ENCODE peak calls at places on chromosomes 11 and 22, in ten cellular contexts. One of them, this sample, is unnamed.

GRCh38 chr22:45226681-45227186 is 14.0 kb downstream of the KIAA0930 start:
- DNase-seq in DMS53: no peak
- DNase-seq in activated T-helper 1 cell treated with anti-CD3 and anti-CD28 coated beads, Interleukin-12 subunit alpha, Interleukin-12 subunit beta, Interleukin-2, Interleukin-4 antibody, amounts not matched to agents 30 ng/mL and 10 ng/mL and 1 ng/mL, durations not matched to agents 14 hours and 24 hours and 36 hours: no peak
- DNase-seq in activated CD4-positive, alpha-beta T cell treated with anti-CD3 and anti-CD28 coated beads, Interleukin-2, amount 50 U/mL, for 24 hours: no peak
- DNase-seq in HFFc6: no peak
- DNase-seq in NCI-H345: peak
- DNase-seq in astrocyte of the spinal cord: no peak
- DNase-seq in dorsolateral prefrontal cortex: peak
- DNase-seq in stimulated activated CD8-positive, alpha-beta memory T cell treated with anti-CD3 and anti-CD28 coated beads, Interleukin-15, amount 100 ng/mL, for 48 hours: no peak
- DNase-seq in esophagus squamous epithelium: no peak
- DNase-seq in this sample: no peak

GRCh38 chr11:75606099-75606498 is 44.0 kb downstream of the SERPINH1 start:
- DNase-seq in DMS53: no peak
- DNase-seq in activated T-helper 1 cell treated with anti-CD3 and anti-CD28 coated beads, Interleukin-12 subunit alpha, Interleukin-12 subunit beta, Interleukin-2, Interleukin-4 antibody, amounts not matched to agents 30 ng/mL and 10 ng/mL and 1 ng/mL, durations not matched to agents 14 hours and 24 hours and 36 hours: no peak
- DNase-seq in activated CD4-positive, alpha-beta T cell treated with anti-CD3 and anti-CD28 coated beads, Interleukin-2, amount 50 U/mL, for 24 hours: no peak
- DNase-seq in HFFc6: no peak
- DNase-seq in NCI-H345: no peak
- DNase-seq in astrocyte of the spinal cord: no peak
- DNase-seq in dorsolateral prefrontal cortex: no peak
- DNase-seq in stimulated activated CD8-positive, alpha-beta memory T cell treated with anti-CD3 and anti-CD28 coated beads, Interleukin-15, amount 100 ng/mL, for 48 hours: no peak
- DNase-seq in esophagus squamous epithelium: no peak
- DNase-seq in this sample: no peak

GRCh38 chr22:38709306-38709705 is 3.6 kb downstream of the GTPBP1 start:
- DNase-seq in DMS53: no peak
- DNase-seq in activated T-helper 1 cell treated with anti-CD3 and anti-CD28 coated beads, Interleukin-12 subunit alpha, Interleukin-12 subunit beta, Interleukin-2, Interleukin-4 antibody, amounts not matched to agents 30 ng/mL and 10 ng/mL and 1 ng/mL, durations not matched to agents 14 hours and 24 hours and 36 hours: no peak
- DNase-seq in activated CD4-positive, alpha-beta T cell treated with anti-CD3 and anti-CD28 coated beads, Interleukin-2, amount 50 U/mL, for 24 hours: no peak
- DNase-seq in HFFc6: no peak
- DNase-seq in NCI-H345: no peak
- DNase-seq in astrocyte of the spinal cord: no peak
- DNase-seq in dorsolateral prefrontal cortex: no peak
- DNase-seq in stimulated activated CD8-positive, alpha-beta memory T cell treated with anti-CD3 and anti-CD28 coated beads, Interleukin-15, amount 100 ng/mL, for 48 hours: no peak
- DNase-seq in esophagus squamous epithelium: no peak
- DNase-seq in this sample: no peak

GRCh38 chr22:22673628-22674027 is 29.2 kb downstream of the GGTLC2 start:
- DNase-seq in DMS53: no peak
- DNase-seq in activated T-helper 1 cell treated with anti-CD3 and anti-CD28 coated beads, Interleukin-12 subunit alpha, Interleukin-12 subunit beta, Interleukin-2, Interleukin-4 antibody, amounts not matched to agents 30 ng/mL and 10 ng/mL and 1 ng/mL, durations not matched to agents 14 hours and 24 hours and 36 hours: no peak
- DNase-seq in activated CD4-positive, alpha-beta T cell treated with anti-CD3 and anti-CD28 coated beads, Interleukin-2, amount 50 U/mL, for 24 hours: no peak
- DNase-seq in HFFc6: no peak
- DNase-seq in NCI-H345: no peak
- DNase-seq in astrocyte of the spinal cord: no peak
- DNase-seq in dorsolateral prefrontal cortex: no peak
- DNase-seq in stimulated activated CD8-positive, alpha-beta memory T cell treated with anti-CD3 and anti-CD28 coated beads, Interleukin-15, amount 100 ng/mL, for 48 hours: no peak
- DNase-seq in esophagus squamous epithelium: no peak
- DNase-seq in this sample: no peak

GRCh38 chr11:125338435-125338834 is 157.6 kb downstream of the FEZ1 start:
- DNase-seq in DMS53: no peak
- DNase-seq in activated T-helper 1 cell treated with anti-CD3 and anti-CD28 coated beads, Interleukin-12 subunit alpha, Interleukin-12 subunit beta, Interleukin-2, Interleukin-4 antibody, amounts not matched to agents 30 ng/mL and 10 ng/mL and 1 ng/mL, durations not matched to agents 14 hours and 24 hours and 36 hours: no peak
- DNase-seq in activated CD4-positive, alpha-beta T cell treated with anti-CD3 and anti-CD28 coated beads, Interleukin-2, amount 50 U/mL, for 24 hours: no peak
- DNase-seq in HFFc6: no peak
- DNase-seq in NCI-H345: no peak
- DNase-seq in astrocyte of the spinal cord: no peak
- DNase-seq in dorsolateral prefrontal cortex: peak
- DNase-seq in stimulated activated CD8-positive, alpha-beta memory T cell treated with anti-CD3 and anti-CD28 coated beads, Interleukin-15, amount 100 ng/mL, for 48 hours: no peak
- DNase-seq in esophagus squamous epithelium: no peak
- DNase-seq in this sample: no peak

GRCh38 chr22:44399906-44400762 is 87.4 kb upstream of the SHISAL1 start:
- DNase-seq in DMS53: no peak
- DNase-seq in activated T-helper 1 cell treated with anti-CD3 and anti-CD28 coated beads, Interleukin-12 subunit alpha, Interleukin-12 subunit beta, Interleukin-2, Interleukin-4 antibody, amounts not matched to agents 30 ng/mL and 10 ng/mL and 1 ng/mL, durations not matched to agents 14 hours and 24 hours and 36 hours: no peak
- DNase-seq in activated CD4-positive, alpha-beta T cell treated with anti-CD3 and anti-CD28 coated beads, Interleukin-2, amount 50 U/mL, for 24 hours: no peak
- DNase-seq in HFFc6: no peak
- DNase-seq in NCI-H345: no peak
- DNase-seq in astrocyte of the spinal cord: no peak
- DNase-seq in dorsolateral prefrontal cortex: peak
- DNase-seq in stimulated activated CD8-positive, alpha-beta memory T cell treated with anti-CD3 and anti-CD28 coated beads, Interleukin-15, amount 100 ng/mL, for 48 hours: no peak
- DNase-seq in esophagus squamous epithelium: no peak
- DNase-seq in this sample: no peak

GRCh38 chr11:92380882-92381281 is 156.3 kb downstream of the FAT3 start:
- DNase-seq in DMS53: no peak
- DNase-seq in activated T-helper 1 cell treated with anti-CD3 and anti-CD28 coated beads, Interleukin-12 subunit alpha, Interleukin-12 subunit beta, Interleukin-2, Interleukin-4 antibody, amounts not matched to agents 30 ng/mL and 10 ng/mL and 1 ng/mL, durations not matched to agents 14 hours and 24 hours and 36 hours: no peak
- DNase-seq in activated CD4-positive, alpha-beta T cell treated with anti-CD3 and anti-CD28 coated beads, Interleukin-2, amount 50 U/mL, for 24 hours: no peak
- DNase-seq in HFFc6: peak
- DNase-seq in NCI-H345: no peak
- DNase-seq in astrocyte of the spinal cord: peak
- DNase-seq in dorsolateral prefrontal cortex: no peak
- DNase-seq in stimulated activated CD8-positive, alpha-beta memory T cell treated with anti-CD3 and anti-CD28 coated beads, Interleukin-15, amount 100 ng/mL, for 48 hours: no peak
- DNase-seq in esophagus squamous epithelium: no peak
- DNase-seq in this sample: no peak

GRCh38 chr22:23514317-23515038 is 65.6 kb downstream of the IGLL1 start:
- DNase-seq in DMS53: no peak
- DNase-seq in activated T-helper 1 cell treated with anti-CD3 and anti-CD28 coated beads, Interleukin-12 subunit alpha, Interleukin-12 subunit beta, Interleukin-2, Interleukin-4 antibody, amounts not matched to agents 30 ng/mL and 10 ng/mL and 1 ng/mL, durations not matched to agents 14 hours and 24 hours and 36 hours: no peak
- DNase-seq in activated CD4-positive, alpha-beta T cell treated with anti-CD3 and anti-CD28 coated beads, Interleukin-2, amount 50 U/mL, for 24 hours: no peak
- DNase-seq in HFFc6: no peak
- DNase-seq in NCI-H345: no peak
- DNase-seq in astrocyte of the spinal cord: no peak
- DNase-seq in dorsolateral prefrontal cortex: no peak
- DNase-seq in stimulated activated CD8-positive, alpha-beta memory T cell treated with anti-CD3 and anti-CD28 coated beads, Interleukin-15, amount 100 ng/mL, for 48 hours: no peak
- DNase-seq in esophagus squamous epithelium: no peak
- DNase-seq in this sample: no peak

GRCh38 chr11:78641541-78641940 is 66.9 kb upstream of the NARS2 start:
- DNase-seq in DMS53: no peak
- DNase-seq in activated T-helper 1 cell treated with anti-CD3 and anti-CD28 coated beads, Interleukin-12 subunit alpha, Interleukin-12 subunit beta, Interleukin-2, Interleukin-4 antibody, amounts not matched to agents 30 ng/mL and 10 ng/mL and 1 ng/mL, durations not matched to agents 14 hours and 24 hours and 36 hours: no peak
- DNase-seq in activated CD4-positive, alpha-beta T cell treated with anti-CD3 and anti-CD28 coated beads, Interleukin-2, amount 50 U/mL, for 24 hours: no peak
- DNase-seq in HFFc6: no peak
- DNase-seq in NCI-H345: no peak
- DNase-seq in astrocyte of the spinal cord: no peak
- DNase-seq in dorsolateral prefrontal cortex: no peak
- DNase-seq in stimulated activated CD8-positive, alpha-beta memory T cell treated with anti-CD3 and anti-CD28 coated beads, Interleukin-15, amount 100 ng/mL, for 48 hours: no peak
- DNase-seq in esophagus squamous epithelium: no peak
- DNase-seq in this sample: no peak

GRCh38 chr11:104609766-104610165 is 288.5 kb downstream of the CASP12 start:
- DNase-seq in DMS53: no peak
- DNase-seq in activated T-helper 1 cell treated with anti-CD3 and anti-CD28 coated beads, Interleukin-12 subunit alpha, Interleukin-12 subunit beta, Interleukin-2, Interleukin-4 antibody, amounts not matched to agents 30 ng/mL and 10 ng/mL and 1 ng/mL, durations not matched to agents 14 hours and 24 hours and 36 hours: no peak
- DNase-seq in activated CD4-positive, alpha-beta T cell treated with anti-CD3 and anti-CD28 coated beads, Interleukin-2, amount 50 U/mL, for 24 hours: no peak
- DNase-seq in HFFc6: no peak
- DNase-seq in NCI-H345: no peak
- DNase-seq in astrocyte of the spinal cord: no peak
- DNase-seq in dorsolateral prefrontal cortex: no peak
- DNase-seq in stimulated activated CD8-positive, alpha-beta memory T cell treated with anti-CD3 and anti-CD28 coated beads, Interleukin-15, amount 100 ng/mL, for 48 hours: no peak
- DNase-seq in esophagus squamous epithelium: no peak
- DNase-seq in this sample: no peak

GRCh38 chr11:103109818-103110388 is 677 bp downstream of the DYNC2H1 start:
- DNase-seq in DMS53: peak
- DNase-seq in activated T-helper 1 cell treated with anti-CD3 and anti-CD28 coated beads, Interleukin-12 subunit alpha, Interleukin-12 subunit beta, Interleukin-2, Interleukin-4 antibody, amounts not matched to agents 30 ng/mL and 10 ng/mL and 1 ng/mL, durations not matched to agents 14 hours and 24 hours and 36 hours: no peak
- DNase-seq in activated CD4-positive, alpha-beta T cell treated with anti-CD3 and anti-CD28 coated beads, Interleukin-2, amount 50 U/mL, for 24 hours: no peak
- DNase-seq in HFFc6: no peak
- DNase-seq in NCI-H345: no peak
- DNase-seq in astrocyte of the spinal cord: peak
- DNase-seq in dorsolateral prefrontal cortex: no peak
- DNase-seq in stimulated activated CD8-positive, alpha-beta memory T cell treated with anti-CD3 and anti-CD28 coated beads, Interleukin-15, amount 100 ng/mL, for 48 hours: no peak
- DNase-seq in esophagus squamous epithelium: no peak
- DNase-seq in this sample: no peak

GRCh38 chr22:30969532-30970355 is 679 bp downstream of the TUG1 start:
- DNase-seq in DMS53: peak
- DNase-seq in activated T-helper 1 cell treated with anti-CD3 and anti-CD28 coated beads, Interleukin-12 subunit alpha, Interleukin-12 subunit beta, Interleukin-2, Interleukin-4 antibody, amounts not matched to agents 30 ng/mL and 10 ng/mL and 1 ng/mL, durations not matched to agents 14 hours and 24 hours and 36 hours: peak
- DNase-seq in activated CD4-positive, alpha-beta T cell treated with anti-CD3 and anti-CD28 coated beads, Interleukin-2, amount 50 U/mL, for 24 hours: no peak
- DNase-seq in HFFc6: peak
- DNase-seq in NCI-H345: peak
- DNase-seq in astrocyte of the spinal cord: peak
- DNase-seq in dorsolateral prefrontal cortex: no peak
- DNase-seq in stimulated activated CD8-positive, alpha-beta memory T cell treated with anti-CD3 and anti-CD28 coated beads, Interleukin-15, amount 100 ng/mL, for 48 hours: peak
- DNase-seq in esophagus squamous epithelium: no peak
- DNase-seq in this sample: peak

This sample was measured in NCI-H1930.